ENCODE peak calls at places on chromosomes 11 and 22, in four cellular contexts. I is HepG2, T is K562, P is GM12878. E is an unnamed sample.

GRCh38 chr11:121063728-121064127 is 37.3 kb upstream of the TECTA start:
- DNase-seq in I (peak), T (peak), P (no peak), E (no peak)

GRCh38 chr11:100445231-100445735 is 241.8 kb upstream of the ARHGAP42 start:
- DNase-seq in I (no peak), T (no peak), P (no peak), E (no peak)

GRCh38 chr11:61636676-61637075 is 43.5 kb upstream of the DAGLA start:
- DNase-seq in I (no peak), T (no peak), P (no peak), E (no peak)

GRCh38 chr22:20091690-20092476 is 11.8 kb downstream of the DGCR8 start:
- DNase-seq in I (no peak), T (no peak), P (no peak), E (no peak)

GRCh38 chr11:22752908-22753310 is 76.7 kb downstream of the SVIP start:
- DNase-seq in I (no peak), T (peak), P (no peak), E (no peak)

GRCh38 chr11:66408488-66409214 is 12.2 kb upstream of the NPAS4 start:
- DNase-seq in I (peak), T (peak), P (peak), E (peak)

GRCh38 chr11:46003647-46004046 is 81.2 kb downstream of the LARGE2 start:
- DNase-seq in I (no peak), T (no peak), P (no peak), E (no peak)

GRCh38 chr11:45765836-45766235 is 39.1 kb upstream of the SLC35C1 start:
- DNase-seq in I (no peak), T (no peak), P (no peak), E (no peak)

GRCh38 chr11:130145328-130145812 is 14.2 kb upstream of the ST14 start:
- DNase-seq in I (peak), T (no peak), P (no peak), E (no peak)

GRCh38 chr11:434496-434895 is 7.3 kb downstream of the ANO9 start:
- DNase-seq in I (no peak), T (no peak), P (no peak), E (no peak)

GRCh38 chr11:19880088-19880345 is 167.4 kb downstream of the NAV2 start:
- DNase-seq in I (no peak), T (no peak), P (no peak), E (no peak)

DNA sequence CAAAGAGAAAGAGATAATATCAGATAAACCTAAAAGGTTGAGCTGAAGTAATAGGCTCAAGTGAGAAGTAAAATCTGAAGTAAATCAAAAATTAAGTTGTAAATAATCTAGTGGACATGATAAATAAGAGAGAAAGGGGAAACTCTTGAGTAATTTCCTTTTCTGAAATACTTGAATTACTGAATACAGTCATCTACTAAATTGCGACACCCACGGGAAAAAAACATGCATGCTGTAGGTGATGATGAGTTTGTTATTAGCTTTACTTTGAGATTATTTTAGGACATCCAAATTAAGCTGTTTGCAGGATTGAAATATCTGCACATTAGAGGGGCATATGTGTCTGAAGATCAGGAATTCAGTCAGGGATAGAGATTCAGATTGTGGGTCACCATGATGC is 50.0 kb upstream of the CARD18 start:
- DNase-seq in I (no peak), T (no peak), P (no peak), E (no peak)
- TF ChIP-seq BRCA1 in I (no peak), T (no peak), P (no peak), E (no peak)

GRCh38 chr11:32379714-32380113 is 55.6 kb downstream of the WT1 start:
- DNase-seq in I (no peak), T (peak), P (no peak), E (no peak)

GRCh38 chr11:32374261-32374711 is 61.1 kb downstream of the WT1 start:
- DNase-seq in I (peak), T (peak), P (peak), E (peak)
- TF ChIP-seq BRCA1 in I (no peak), T (no peak), P (no peak), E (no peak)

GRCh38 chr11:115961168-115962003 is 457.2 kb upstream of the CADM1 start:
- DNase-seq in I (no peak), T (no peak), P (no peak), E (no peak)
- TF ChIP-seq BRCA1 in I (no peak), T (no peak), P (no peak), E (no peak)

GRCh38 chr22:42959472-42960145 is 55.3 kb downstream of the PACSIN2 start:
- DNase-seq in I (peak), T (peak), P (no peak), E (no peak)
- TF ChIP-seq BRCA1 in I (no peak), T (no peak), P (no peak), E (no peak)

DNA sequence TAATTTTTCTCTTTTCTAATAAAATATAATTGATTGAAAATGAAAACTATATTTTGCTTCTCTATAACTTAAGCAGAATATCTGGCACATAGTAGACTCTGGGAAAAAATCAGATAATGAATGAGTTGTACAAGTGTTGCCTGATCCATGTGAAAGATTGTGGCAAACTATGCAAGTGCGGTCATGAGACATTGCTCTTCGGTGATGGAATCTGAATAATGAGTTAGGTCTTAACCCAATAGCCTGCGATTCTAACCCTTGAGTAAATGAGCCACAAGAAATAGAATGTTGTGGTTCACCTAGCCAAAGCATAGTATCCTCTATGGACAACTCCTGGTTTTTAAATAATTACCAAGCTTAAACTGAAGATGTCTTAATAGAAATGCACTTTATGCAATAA is 333.7 kb upstream of the LUZP2 start:
- DNase-seq in I (no peak), T (no peak), P (no peak), E (no peak)
- TF ChIP-seq BRCA1 in I (no peak), T (no peak), P (no peak), E (no peak)

GRCh38 chr22:41351011-41351410 is 30.7 kb upstream of the TEF start:
- DNase-seq in I (no peak), T (no peak), P (no peak), E (no peak)
- TF ChIP-seq BRCA1 in I (no peak), T (no peak), P (no peak), E (no peak)

DNA sequence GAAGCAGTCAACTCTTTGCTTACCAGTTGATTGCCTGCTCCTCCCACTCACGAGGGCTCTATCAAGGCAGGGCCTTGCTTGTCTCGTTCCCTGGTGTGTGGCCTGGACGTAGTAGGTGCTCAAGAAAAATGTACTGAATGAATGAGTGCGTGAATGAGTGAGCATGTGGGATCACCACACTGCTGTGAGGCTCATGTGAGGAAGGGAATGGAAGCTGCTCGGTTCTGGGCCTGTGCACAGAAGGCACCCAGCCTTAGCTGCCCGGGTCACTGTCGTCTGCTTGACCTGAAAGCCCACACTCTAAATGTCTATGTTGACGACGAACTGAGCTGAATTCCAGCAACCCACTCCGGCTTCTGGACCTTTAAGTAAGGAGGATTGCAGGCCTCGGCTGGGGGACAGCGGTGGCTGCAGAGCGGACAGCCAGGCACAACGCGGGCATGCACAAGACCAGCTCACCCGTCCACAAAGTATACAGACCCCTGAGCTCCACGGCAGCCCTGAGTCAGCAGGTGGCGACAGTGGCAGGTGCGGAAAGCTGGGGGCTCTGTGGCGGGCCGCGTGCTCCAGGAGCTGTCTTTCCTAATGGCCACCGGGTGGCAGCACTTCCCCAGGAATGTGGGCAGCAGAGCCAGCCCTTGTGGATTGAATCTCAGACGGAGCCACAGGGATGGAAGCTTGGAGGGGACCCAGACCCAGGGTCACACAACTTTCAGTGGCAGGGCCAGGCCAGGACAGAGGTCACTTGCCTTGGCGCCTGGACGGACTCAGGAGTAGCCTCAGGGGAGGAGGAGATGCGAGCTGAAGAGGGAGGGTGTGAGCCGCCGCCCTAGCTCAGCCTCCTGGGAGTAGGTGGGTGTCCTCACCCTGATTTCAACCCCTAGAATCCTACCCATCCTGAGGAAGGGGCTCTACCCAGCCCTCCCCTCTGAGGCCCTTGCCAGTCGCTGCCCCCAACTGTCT is 5.0 kb upstream of the PICK1 start:
- DNase-seq in I (peak), T (peak), P (peak), E (peak)
- TF ChIP-seq BRCA1 in I (no peak), T (no peak), P (no peak), E (no peak)

GRCh38 chr22:33803371-33803770 is 116.9 kb downstream of the LARGE1 start:
- DNase-seq in I (no peak), T (no peak), P (no peak), E (no peak)
- TF ChIP-seq BRCA1 in I (no peak), T (no peak), P (no peak), E (no peak)